ENCODE peak calls at places on chromosomes 7 and 10, in six cellular contexts. Q is uterus, M is Peyer's patch, B is transverse colon, A is B cell, R is WTC11. L is an unnamed sample.

GRCh38 chr7:131105803-131106680 is 221.6 kb upstream of the MKLN1 start:
- DNase-seq in Q (peak; percentile 85), M (peak; percentile 92), A (peak; percentile 93), B (peak; percentile 87), R (peak; percentile 70), L (peak; percentile 64)

GRCh38 chr10:28897617-28898464 is 220.5 kb downstream of the BAMBI start:
- DNase-seq in M (no peak), R (no peak), B (no peak), Q (no peak), A (no peak), L (no peak)

GRCh38 chr7:118862733-118863132 is 638.2 kb downstream of the ANKRD7 start:
- DNase-seq in M (no peak), B (no peak), A (no peak), Q (no peak), R (no peak), L (no peak)

GRCh38 chr10:6689036-6689435 is 109.0 kb upstream of the PRKCQ start:
- DNase-seq in B (no peak), A (no peak), Q (no peak), M (no peak), R (no peak), L (no peak)

GRCh38 chr7:102834466-102834865 is 78.3 kb upstream of the LRRC17 start:
- DNase-seq in A (no peak), B (no peak), M (no peak), Q (no peak), R (no peak), L (no peak)

GRCh38 chr10:113007343-113007771 is 57.3 kb downstream of the TCF7L2 start:
- DNase-seq in R (no peak), M (no peak), A (no peak), B (no peak), Q (no peak), L (no peak)

GRCh38 chr10:77321868-77322267 is 315.7 kb downstream of the KCNMA1 start:
- DNase-seq in R (no peak), A (no peak), M (no peak), B (no peak), Q (no peak), L (no peak)

GRCh38 chr7:110964770-110965169 is 126.2 kb upstream of the LRRN3 start:
- DNase-seq in B (no peak), A (no peak), Q (no peak), M (no peak), R (no peak), L (no peak)

GRCh38 chr7:2920956-2921708 is 77.0 kb upstream of the GNA12 start:
- DNase-seq in A (no peak), M (no peak), B (no peak), R (no peak), Q (no peak), L (no peak)

GRCh38 chr7:131931368-131931767 is 374.9 kb upstream of the PODXL start:
- DNase-seq in R (no peak), A (no peak), Q (no peak), B (no peak), M (no peak), L (no peak)

GRCh38 chr7:136058561-136058960 is 81.4 kb upstream of the MTPN start:
- DNase-seq in R (no peak), Q (no peak), B (no peak), M (no peak), A (no peak), L (no peak)

GRCh38 chr7:152177696-152178404 is 152.4 kb downstream of the GALNT11 start:
- DNase-seq in M (no peak), B (no peak), R (no peak), A (no peak), Q (no peak), L (no peak)

GRCh38 chr7:123292227-123292626 is 92.5 kb upstream of the SLC13A1 start:
- DNase-seq in R (no peak), M (no peak), Q (no peak), B (no peak), A (no peak), L (no peak)

GRCh38 chr10:132452651-132453469 is 55.9 kb downstream of the PWWP2B start:
- DNase-seq in B (peak; percentile 95), R (peak; percentile 87), A (peak; percentile 90), Q (peak; percentile 82), M (peak; percentile 96), L (peak; percentile 59)

GRCh38 chr7:47669178-47669878 is 87.4 kb upstream of the TNS3 start:
- DNase-seq in M (peak; percentile 91), B (peak; percentile 73), R (no peak), A (peak; percentile 91), Q (peak; percentile 80), L (no peak)

GRCh38 chr10:3074145-3074665 is 6.9 kb downstream of the PFKP start:
- DNase-seq in R (no peak), B (no peak), A (no peak), M (peak; percentile 74), Q (no peak), L (no peak)

GRCh38 chr7:103714377-103714927 is 268.4 kb upstream of the SLC26A5 start:
- DNase-seq in A (no peak), R (no peak), M (no peak), Q (no peak), B (no peak), L (no peak)

GRCh38 chr7:128744366-128744905 is 5.3 kb downstream of the CALU start:
- DNase-seq in M (no peak), Q (no peak), A (no peak), R (no peak), B (no peak), L (no peak)

GRCh38 chr10:48523820-48524758 is 80.8 kb downstream of the ARHGAP22 start:
- DNase-seq in A (no peak), B (no peak), M (no peak), R (peak; percentile 73), Q (no peak), L (no peak)

GRCh38 chr7:37713613-37714012 is 30.0 kb downstream of the GPR141 start:
- DNase-seq in B (no peak), A (no peak), Q (no peak), R (no peak), M (no peak), L (no peak)

GRCh38 chr7:37718585-37718984 is 35.0 kb downstream of the GPR141 start:
- DNase-seq in M (no peak), A (no peak), R (no peak), Q (no peak), B (no peak), L (no peak)

GRCh38 chr7:37719077-37719476 is 35.5 kb downstream of the GPR141 start:
- DNase-seq in A (no peak), B (no peak), Q (no peak), M (no peak), R (no peak), L (no peak)

GRCh38 chr7:37709631-37710509 is 26.3 kb downstream of the GPR141 start:
- DNase-seq in A (no peak), B (no peak), R (no peak), M (no peak), Q (no peak), L (no peak)

GRCh38 chr7:37714606-37715005 is 31.0 kb downstream of the GPR141 start:
- DNase-seq in Q (no peak), B (no peak), A (no peak), R (no peak), M (no peak), L (no peak)
- TF ChIP-seq CTCF in Q (no peak), B (no peak), A (no peak), R (no peak), M (no peak), L (no peak)

DNA sequence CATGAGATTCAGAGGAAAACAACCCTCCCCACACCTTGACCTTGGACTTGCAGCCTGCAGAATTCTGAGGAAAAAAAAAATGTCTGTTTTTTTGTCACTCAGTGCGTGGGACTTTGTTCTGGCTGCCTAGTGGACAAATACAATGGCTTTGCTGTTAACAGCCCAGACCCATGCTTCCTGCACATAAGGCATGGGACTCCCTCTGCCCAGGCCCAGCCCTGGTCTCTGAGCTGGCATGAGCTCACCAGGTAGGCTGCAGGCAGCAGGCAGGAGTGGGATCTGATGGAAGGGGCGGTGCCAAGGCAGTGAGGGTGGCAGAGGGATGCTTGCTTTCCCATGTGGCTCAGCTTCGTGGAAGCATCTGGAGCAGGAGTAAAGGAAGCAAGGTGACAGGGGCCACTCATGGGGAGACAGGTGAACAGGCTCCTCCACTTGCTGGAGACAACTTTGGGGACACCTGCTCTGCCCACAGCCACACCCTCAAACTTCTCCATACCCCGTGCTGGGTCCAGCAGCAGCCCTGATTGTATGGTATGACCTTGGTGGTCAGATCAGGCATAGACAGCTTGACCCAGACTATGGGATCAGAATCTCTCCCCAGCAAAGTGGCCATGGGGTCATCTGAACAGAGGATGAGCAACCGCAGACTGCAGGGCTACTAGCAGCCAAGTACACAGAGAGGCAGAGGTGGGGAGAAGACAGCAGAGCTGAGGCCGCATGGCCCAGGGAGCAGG is 27.0 kb downstream of the ANXA8 start:
- DNase-seq in M (no peak), A (no peak), R (no peak), B (no peak), Q (no peak), L (no peak)
- TF ChIP-seq CTCF in M (no peak), A (no peak), R (no peak), B (no peak), Q (no peak), L (no peak)

GRCh38 chr7:107877731-107878382 is 13.1 kb upstream of the DLD start:
- DNase-seq in R (no peak), Q (no peak), A (no peak), M (no peak), B (no peak), L (no peak)

GRCh38 chr7:107870427-107871000 is 20.5 kb upstream of the DLD start:
- DNase-seq in A (no peak), B (no peak), Q (no peak), R (no peak), M (no peak), L (no peak)

GRCh38 chr7:107878636-107879035 is 12.3 kb upstream of the DLD start:
- DNase-seq in R (no peak), A (no peak), M (no peak), Q (no peak), B (no peak), L (no peak)

GRCh38 chr7:107874097-107874496 is 16.9 kb upstream of the DLD start:
- DNase-seq in M (no peak), A (no peak), Q (no peak), R (no peak), B (no peak), L (no peak)

DNA sequence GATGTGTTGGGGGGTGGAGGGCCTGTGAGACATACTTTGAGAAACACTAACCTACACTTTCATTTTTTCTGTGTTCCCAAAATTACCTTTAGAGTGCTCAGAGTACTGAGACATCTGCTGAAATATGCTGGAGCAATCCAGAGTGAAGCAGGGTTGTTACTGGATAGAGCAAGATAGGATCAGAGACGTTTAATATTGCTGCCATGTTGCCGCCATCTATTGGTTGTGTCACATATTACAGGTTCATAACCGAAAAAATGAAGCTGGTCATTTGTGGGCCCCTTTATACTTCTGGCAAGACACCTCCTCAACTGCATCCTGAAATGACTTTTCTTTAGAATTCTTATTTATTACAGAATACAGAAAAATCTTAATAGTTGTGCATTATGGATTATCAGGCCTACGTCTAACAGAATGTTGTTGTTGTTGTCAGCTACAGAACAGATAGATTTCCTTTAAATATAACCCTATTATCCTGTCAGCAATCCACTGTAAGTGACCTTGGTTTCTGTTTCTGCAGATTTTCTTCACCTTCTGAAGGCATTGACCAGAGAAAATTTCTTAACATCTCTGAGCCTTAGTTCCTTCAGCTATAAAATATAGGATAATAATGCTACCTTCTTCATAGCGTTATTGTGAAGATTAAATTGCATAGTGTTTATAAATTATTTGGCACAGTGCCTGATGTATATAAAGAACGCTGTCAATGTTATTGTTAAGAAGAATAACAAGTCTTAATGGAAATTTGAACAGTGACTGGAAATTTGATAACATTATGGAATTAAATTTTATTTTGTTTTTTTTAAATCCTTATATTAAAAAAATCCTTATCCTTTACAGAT is 16.2 kb upstream of the DLD start:
- DNase-seq in Q (peak; percentile 53), B (peak; percentile 53), A (no peak), R (no peak), M (peak; percentile 60), L (no peak)
- TF ChIP-seq CTCF in Q (peak; percentile 63), B (peak; percentile 72), A (peak; percentile 92), R (peak; percentile 55), M (peak; percentile 84), L (no peak)

GRCh38 chr10:127905623-127906261 is 1.2 kb upstream of the PTPRE start:
- DNase-seq in M (no peak), Q (no peak), R (no peak), A (no peak), B (no peak), L (no peak)
- TF ChIP-seq CTCF in M (no peak), Q (no peak), R (no peak), A (no peak), B (no peak), L (no peak)